ENCODE peak calls at places on chromosomes 3 and 15, in ten cellular contexts. O, C, K, E, H, G, F, A, Q and M are unnamed samples.

GRCh38 chr15:94972314-94972713 is 741.0 kb downstream of the MCTP2 start:
- DNase-seq in O (no peak), C (no peak), K (no peak), E (no peak), H (peak; percentile 25), G (no peak), F (no peak), A (no peak), Q (no peak), M (no peak)

GRCh38 chr3:188578579-188579363 is 424.8 kb downstream of the LPP start:
- DNase-seq in O (peak; percentile 90), C (no peak), K (peak; percentile 86), E (no peak), H (no peak), G (no peak), F (no peak), A (no peak), Q (peak; percentile 81), M (peak; percentile 76)

GRCh38 chr3:56754753-56755365 is 46.9 kb downstream of the ARHGEF3 start:
- DNase-seq in O (no peak), C (no peak), K (no peak), E (no peak), H (no peak), G (no peak), F (peak; percentile 59), A (no peak), Q (no peak), M (no peak)

GRCh38 chr15:88654430-88655102 is 15.8 kb downstream of the ISG20 start:
- DNase-seq in O (peak; percentile 53), C (no peak), K (no peak), E (no peak), H (no peak), G (no peak), F (no peak), A (no peak), Q (no peak), M (no peak)

GRCh38 chr3:4008205-4008604 is 209.0 kb downstream of the LRRN1 start:
- DNase-seq in O (no peak), C (no peak), K (no peak), E (no peak), H (no peak), G (no peak), F (no peak), A (no peak), Q (no peak), M (no peak)

GRCh38 chr3:49500408-49501257 is 30.6 kb downstream of the DAG1 start:
- DNase-seq in O (peak; percentile 89), C (no peak), K (peak; percentile 80), E (peak; percentile 65), H (no peak), G (no peak), F (no peak), A (peak; percentile 42), Q (peak; percentile 53), M (peak; percentile 84)

GRCh38 chr15:74826911-74827310 is 484 bp downstream of the CPLX3 start:
- DNase-seq in O (no peak), C (no peak), K (no peak), E (no peak), H (peak; percentile 66), G (no peak), F (no peak), A (no peak), Q (no peak), M (no peak)

GRCh38 chr3:52524752-52525661 is 8.7 kb downstream of the NT5DC2 start:
- DNase-seq in O (peak; percentile 66), C (no peak), K (peak; percentile 82), E (peak; percentile 43), H (no peak), G (peak; percentile 62), F (peak; percentile 7), A (peak; percentile 58), Q (peak; percentile 41), M (no peak)

GRCh38 chr3:144663456-144664063 is 691.9 kb downstream of the DIPK2A start:
- DNase-seq in O (no peak), C (no peak), K (no peak), E (no peak), H (no peak), G (no peak), F (no peak), A (no peak), Q (no peak), M (no peak)

GRCh38 chr15:58357529-58358476 is 74.0 kb upstream of the LIPC start:
- DNase-seq in O (no peak), C (no peak), K (no peak), E (no peak), H (peak; percentile 42), G (no peak), F (peak; percentile 61), A (no peak), Q (no peak), M (no peak)

GRCh38 chr3:181629701-181630100 is 82.0 kb upstream of the SOX2 start:
- DNase-seq in O (no peak), C (no peak), K (no peak), E (no peak), H (no peak), G (no peak), F (no peak), A (no peak), Q (no peak), M (no peak)

GRCh38 chr3:172191629-172192028 is 152.3 kb downstream of the FNDC3B start:
- DNase-seq in O (no peak), C (no peak), K (no peak), E (no peak), H (no peak), G (no peak), F (no peak), A (no peak), Q (no peak), M (no peak)

DNA sequence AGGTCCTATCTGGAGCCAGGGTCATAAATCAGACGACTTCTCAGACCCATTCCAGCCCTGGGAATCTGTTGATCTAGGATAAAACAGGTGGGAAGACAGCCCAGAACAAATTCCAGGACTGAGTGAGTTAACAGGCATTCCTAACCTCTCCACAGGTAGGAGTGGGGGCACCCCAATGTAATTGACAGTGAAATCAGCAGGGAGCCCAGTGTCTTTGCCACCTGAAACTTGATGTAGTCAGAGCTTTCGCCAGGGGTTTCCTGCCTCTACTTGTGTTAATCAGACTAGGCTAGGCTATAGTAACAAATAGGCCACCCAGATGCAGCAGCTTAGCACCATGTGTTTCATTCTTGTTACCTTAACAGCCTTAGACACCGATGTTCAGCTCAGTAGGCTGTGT is 2.7 kb upstream of the HEG1 start:
- DNase-seq in O (no peak), C (no peak), K (no peak), E (no peak), H (peak; percentile 28), G (no peak), F (no peak), A (no peak), Q (no peak), M (no peak)
- H3K27me3 ChIP-seq in O (no peaks in the 10 kb centered on the region), C (no peaks in the 10 kb centered on the region), K (no peaks in the 10 kb centered on the region), E (no peaks in the 10 kb centered on the region), H (peaks cover 44% of the 10 kb centered on the region), G (no peaks in the 10 kb centered on the region), F (no peaks in the 10 kb centered on the region), A (no peaks in the 10 kb centered on the region), Q (no peaks in the 10 kb centered on the region), M (no peaks in the 10 kb centered on the region)

GRCh38 chr3:47411696-47412452 is 31.1 kb downstream of the PTPN23 start:
- DNase-seq in O (peak; percentile 65), C (no peak), K (no peak), E (no peak), H (no peak), G (no peak), F (no peak), A (no peak), Q (no peak), M (no peak)

GRCh38 chr3:47410801-47411646 is 30.2 kb downstream of the PTPN23 start:
- DNase-seq in O (peak; percentile 65), C (no peak), K (no peak), E (no peak), H (no peak), G (no peak), F (no peak), A (no peak), Q (no peak), M (no peak)

GRCh38 chr3:47412842-47413520 is 32.2 kb downstream of the PTPN23 start:
- DNase-seq in O (no peak), C (no peak), K (no peak), E (no peak), H (no peak), G (no peak), F (no peak), A (no peak), Q (no peak), M (no peak)

GRCh38 chr3:47413751-47414150 is 32.9 kb downstream of the PTPN23 start:
- DNase-seq in O (no peak), C (no peak), K (no peak), E (no peak), H (no peak), G (no peak), F (no peak), A (no peak), Q (no peak), M (no peak)

GRCh38 chr3:47412453-47412756 is 31.6 kb downstream of the PTPN23 start:
- DNase-seq in O (no peak), C (no peak), K (no peak), E (no peak), H (no peak), G (no peak), F (no peak), A (no peak), Q (no peak), M (no peak)
- H3K36me3 ChIP-seq in O (peaks cover 77% of the 10 kb centered on the region), C (no peaks in the 10 kb centered on the region), K (peaks cover 13% of the 10 kb centered on the region), E (no peaks in the 10 kb centered on the region), H (no peaks in the 10 kb centered on the region), G (peaks cover 18% of the 10 kb centered on the region), F (peaks cover 43% of the 10 kb centered on the region), A (peaks cover 5% of the 10 kb centered on the region), Q (no peaks in the 10 kb centered on the region), M (peaks cover 81% of the 10 kb centered on the region)

DNA sequence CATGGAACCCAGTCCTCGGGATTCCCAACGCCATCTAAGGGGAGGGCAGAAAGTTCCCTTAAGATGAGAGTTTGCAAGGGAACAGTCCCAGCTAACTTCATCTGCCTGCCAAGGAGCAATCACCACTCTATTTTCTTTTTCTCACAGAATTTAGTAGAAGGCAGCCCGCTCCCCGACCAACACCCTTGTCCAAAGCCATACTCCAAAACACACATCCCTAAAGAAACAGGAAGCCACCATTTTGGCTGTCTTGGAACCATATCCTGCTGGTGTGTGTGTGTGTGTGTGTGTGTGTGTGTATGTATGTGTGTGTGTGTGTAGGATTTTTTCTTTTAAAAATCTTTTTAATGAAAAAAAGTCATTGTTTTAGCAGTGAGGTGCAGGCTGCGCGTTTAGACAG is 7.0 kb upstream of the FGD5 start:
- DNase-seq in O (no peak), C (no peak), K (no peak), E (no peak), H (peak; percentile 42), G (no peak), F (no peak), A (no peak), Q (no peak), M (no peak)
- H3K27ac ChIP-seq in O (peak overlapping the region; percentile 60), C (no peak overlapping the region), K (no peak overlapping the region), E (no peak overlapping the region), H (no peak overlapping the region), G (no peak overlapping the region), F (no peak overlapping the region), A (no peak overlapping the region), Q (peak overlapping the region; percentile 85), M (no peak overlapping the region)

DNA sequence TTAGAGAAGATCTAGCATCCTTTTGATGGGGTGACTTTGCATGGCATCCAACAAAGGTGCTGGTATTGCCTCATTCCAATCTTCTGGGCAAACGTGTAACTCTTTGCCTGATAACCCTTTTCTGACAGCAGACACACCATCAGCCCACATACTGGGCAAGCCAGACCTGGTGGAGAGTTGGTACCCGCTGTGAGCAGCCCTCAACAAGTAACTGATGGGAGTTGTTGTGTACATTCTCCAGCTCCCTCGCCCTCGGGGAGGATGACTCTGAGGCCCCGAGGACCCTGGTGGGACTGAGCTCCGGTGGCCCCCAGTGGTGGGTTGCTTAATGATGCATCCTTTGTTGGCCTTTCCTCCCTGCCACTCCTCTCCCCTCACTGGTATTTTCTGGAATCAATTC is 102.4 kb upstream of the SLC6A11 start:
- DNase-seq in O (peak; percentile 46), C (no peak), K (no peak), E (no peak), H (no peak), G (no peak), F (no peak), A (no peak), Q (no peak), M (no peak)
- H3K27me3 ChIP-seq in O (no peaks in the 10 kb centered on the region), C (peaks cover 6% of the 10 kb centered on the region), K (peaks cover 3% of the 10 kb centered on the region), E (peaks cover 86% of the 10 kb centered on the region), H (peaks cover 18% of the 10 kb centered on the region), G (peaks cover 16% of the 10 kb centered on the region), F (peaks cover 3% of the 10 kb centered on the region), A (peaks cover 48% of the 10 kb centered on the region), Q (no peaks in the 10 kb centered on the region), M (no peaks in the 10 kb centered on the region)